ENCODE peak calls at places on chromosomes 5 and 9, in seven cellular contexts. A, O, M, U, N, L and I are unnamed samples.

GRCh38 chr5:28234356-28234968 is 1196.1 kb upstream of the CDH9 start:
- DNase-seq in M (no peak), A (no peak), N (no peak), O (no peak), L (no peak), U (no peak), I (no peak)

GRCh38 chr5:132498152-132498551 is 7.6 kb upstream of the IRF1 start:
- DNase-seq in N (peak), O (no peak), A (peak), L (peak), M (peak), U (no peak), I (peak)

GRCh38 chr5:156934450-156935211 is 28.4 kb downstream of the TIMD4 start:
- DNase-seq in L (no peak), O (peak), N (no peak), U (peak), A (no peak), M (no peak), I (no peak)

GRCh38 chr5:82197550-82197949 is 80.6 kb downstream of the RPS23 start:
- DNase-seq in A (no peak), N (no peak), U (no peak), O (no peak), L (no peak), M (no peak), I (no peak)

GRCh38 chr9:81673310-81673709 is 16.0 kb downstream of the TLE1 start:
- DNase-seq in U (no peak), O (no peak), A (no peak), L (no peak), N (no peak), M (no peak), I (no peak)

GRCh38 chr9:73537561-73537960 is 385.9 kb downstream of the ANXA1 start:
- DNase-seq in O (no peak), N (no peak), A (no peak), L (no peak), M (no peak), U (no peak), I (no peak)

GRCh38 chr5:128144491-128144890 is 60.9 kb downstream of the SLC12A2 start:
- DNase-seq in N (no peak), U (no peak), L (no peak), O (no peak), M (no peak), A (no peak), I (no peak)

GRCh38 chr5:93340881-93341280 is 240.1 kb downstream of the NR2F1-AS1 start:
- DNase-seq in M (no peak), N (no peak), A (no peak), O (no peak), U (no peak), L (no peak), I (no peak)

GRCh38 chr9:6243746-6244145 is 28.1 kb downstream of the IL33 start:
- DNase-seq in L (no peak), A (no peak), N (no peak), M (no peak), U (no peak), O (no peak), I (no peak)

GRCh38 chr9:136403915-136404800 is 4.2 kb upstream of the SNAPC4 start:
- DNase-seq in O (no peak), M (no peak), L (no peak), U (no peak), A (no peak), N (peak), I (no peak)

GRCh38 chr9:131402738-131403492 is 9.0 kb downstream of the PRRC2B start:
- DNase-seq in N (peak), O (peak), A (peak), U (no peak), M (peak), L (peak), I (peak)

DNA sequence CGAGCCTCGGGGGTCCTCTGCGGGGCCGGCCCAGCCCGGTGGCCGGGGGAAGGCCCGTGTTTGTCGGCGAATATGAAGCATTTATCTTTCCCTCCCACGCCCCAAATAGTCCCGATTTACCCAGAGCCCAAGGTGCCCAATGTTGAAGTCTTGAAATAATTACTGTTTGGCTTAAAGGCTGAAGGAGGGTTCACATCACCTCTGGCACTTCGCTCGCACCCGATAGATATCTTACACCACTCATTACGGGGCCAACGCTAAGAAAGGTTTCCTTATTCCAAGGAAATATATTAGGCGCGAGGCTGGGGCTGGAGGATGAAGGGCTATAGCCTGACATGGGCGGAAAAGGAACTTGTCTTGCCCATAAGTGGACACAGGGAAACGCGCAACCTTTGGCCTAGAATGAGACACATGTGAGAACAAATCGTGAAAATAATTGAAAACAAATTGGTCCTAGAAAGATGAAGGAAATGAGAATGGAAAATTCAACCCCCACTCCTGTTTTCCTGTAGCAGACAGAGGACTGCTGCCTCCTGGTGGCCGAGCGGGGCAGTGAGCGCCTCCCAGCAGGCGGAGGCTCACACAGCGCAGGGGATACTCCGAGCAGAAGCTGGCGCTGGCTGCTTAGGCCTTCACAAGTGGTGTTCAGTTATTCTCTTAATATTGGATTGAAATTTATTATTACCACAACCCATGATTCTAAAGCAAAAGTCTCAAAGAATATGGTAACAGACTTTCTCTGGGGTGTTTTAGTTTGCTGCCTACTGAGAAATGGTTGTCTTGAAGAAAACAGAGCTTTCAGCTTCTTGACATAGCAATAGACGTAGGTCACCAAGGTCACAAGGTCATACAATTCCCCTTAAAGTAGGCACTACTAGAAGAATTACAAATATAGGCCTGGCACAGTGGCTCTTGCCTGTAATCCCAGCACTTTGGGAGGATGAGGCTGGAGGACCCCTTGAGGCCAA is 7.9 kb downstream of the CCL21 start:
- DNase-seq in L (peak), M (peak), O (peak), U (peak), N (peak), A (peak), I (peak)
- TF ChIP-seq POLR2AphosphoS5 in L (no peak), M (no peak), O (peak), U (no peak), N (peak), A (no peak), I (no peak)

DNA sequence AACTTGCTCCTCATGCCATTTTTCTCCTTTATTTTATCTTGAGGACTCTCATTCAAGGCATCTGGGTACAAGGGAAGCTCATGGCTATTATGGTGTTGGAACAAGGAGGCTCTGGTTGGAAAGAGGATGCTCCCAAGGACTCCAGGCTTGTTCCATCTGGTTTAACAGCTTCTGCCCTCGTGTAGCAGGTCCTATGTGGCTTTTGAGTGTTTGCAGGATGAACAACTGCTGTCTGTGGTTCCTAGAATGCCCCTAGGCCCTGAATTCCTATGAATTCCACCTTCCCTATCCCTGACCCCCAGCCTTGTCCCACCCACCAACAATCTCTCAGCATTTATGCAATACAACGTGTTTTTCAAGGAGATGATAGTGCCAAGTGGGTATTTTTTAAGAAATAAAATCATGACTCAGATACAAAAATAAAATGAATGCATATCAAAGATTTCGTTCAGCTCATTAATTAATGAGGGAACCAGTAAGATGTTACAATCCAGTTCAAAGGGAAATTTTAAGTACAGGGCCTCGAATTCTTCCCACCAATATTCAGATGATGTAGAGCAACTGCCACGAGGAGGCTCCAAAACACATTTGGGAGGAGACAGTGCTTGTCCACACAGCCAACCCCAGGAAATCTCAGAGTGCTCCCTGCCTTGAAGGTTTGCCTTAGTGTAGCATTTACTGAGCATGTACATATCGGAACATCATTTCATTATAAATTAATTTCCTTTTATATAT is 182.0 kb downstream of the MUSK start:
- DNase-seq in U (no peak), O (no peak), A (no peak), L (no peak), N (no peak), M (no peak), I (no peak)
- TF ChIP-seq CTCF in U (no peak), O (no peak), A (no peak), L (no peak), N (no peak), M (no peak), I (no peak)

GRCh38 chr9:97468658-97469448 is 32.6 kb upstream of the TMOD1 start:
- DNase-seq in A (peak), U (peak), N (no peak), M (peak), O (peak), L (peak), I (peak)
- TF ChIP-seq POLR2A in A (no peak), U (no peak), N (no peak), M (no peak), O (no peak), L (no peak), I (no peak)

GRCh38 chr9:110048473-110048975 is 159.4 kb downstream of the C9orf152 start:
- DNase-seq in M (peak), N (peak), U (peak), A (peak), L (peak), O (peak), I (no peak)
- TF ChIP-seq POLR2AphosphoS5 in M (peak), N (peak), U (peak), A (peak), L (peak), O (peak), I (no peak)

GRCh38 chr5:139091439-139092156 is 106.6 kb downstream of the SIL1 start:
- DNase-seq in U (no peak), A (no peak), N (no peak), L (no peak), O (peak), M (no peak), I (no peak)
- TF ChIP-seq CTCF in U (no peak), A (peak), N (no peak), L (no peak), O (no peak), M (peak), I (no peak)